ENCODE peak calls at places on chromosomes 13 and 19, in four cellular contexts. C is mucosa of descending colon, O is heart right ventricle, B is right lobe of liver. T is an unnamed sample. For H3K9me3, the result is how much of the 10 kb centered on the place peaks cover.

GRCh38 chr13:30576528-30576927 is 41.2 kb upstream of the USPL1 start:
- ATAC-seq in B (peak), O (no peak), C (peak), T (no peak)

GRCh38 chr13:50026788-50027473 is 11.7 kb downstream of the KCNRG start:
- ATAC-seq in C (peak), B (peak), O (no peak), T (no peak)

GRCh38 chr19:38229585-38230073 is 5.6 kb upstream of the DPF1 start:
- ATAC-seq in B (peak), O (peak), C (peak), T (peak)

GRCh38 chr19:2912306-2912705 is 11.6 kb downstream of the ZNF57 start:
- ATAC-seq in B (no peak), O (no peak), C (no peak), T (no peak)

GRCh38 chr13:49935171-49936084 is 712 bp downstream of the SPRYD7 start:
- ATAC-seq in C (peak), O (peak), B (peak), T (peak)

GRCh38 chr19:1264801-1265610 is 4.1 kb upstream of the CIRBP start:
- ATAC-seq in C (peak), O (peak), B (no peak), T (peak)

GRCh38 chr13:22505489-22505888 is 675.3 kb upstream of the SGCG start:
- ATAC-seq in O (no peak), C (no peak), B (no peak), T (peak)

GRCh38 chr13:99273128-99273527 is 14.9 kb upstream of the GPR18 start:
- ATAC-seq in C (no peak), O (no peak), B (no peak), T (no peak)

GRCh38 chr19:38691938-38692457 is 44.5 kb downstream of the ACTN4 start:
- ATAC-seq in C (peak), O (peak), B (peak), T (peak)

GRCh38 chr19:49071860-49072547 is 495 bp downstream of the KCNA7 start:
- ATAC-seq in O (no peak), C (peak), B (no peak), T (no peak)

GRCh38 chr19:53068199-53068598 is 23.7 kb downstream of the ERVV-2 start:
- ATAC-seq in B (no peak), C (no peak), O (no peak), T (no peak)

GRCh38 chr19:53068834-53069233 is 24.3 kb downstream of the ERVV-2 start:
- ATAC-seq in C (no peak), O (no peak), B (no peak), T (no peak)
- H3K9me3 ChIP-seq in C (half or more), O (under half), B (under half), T (under half)

GRCh38 chr19:58218899-58219298 is 9.8 kb upstream of the ZNF544 start:
- ATAC-seq in B (peak), C (peak), O (no peak), T (no peak)
- TF ChIP-seq CTCF in B (peak), C (no peak), O (peak), T (no peak)

GRCh38 chr19:22503524-22503923 is 81.4 kb upstream of the ZNF98 start:
- ATAC-seq in O (no peak), C (no peak), B (no peak), T (no peak)
- H3K9me3 ChIP-seq in O (under half), C (half or more), B (under half), T (under half)

DNA sequence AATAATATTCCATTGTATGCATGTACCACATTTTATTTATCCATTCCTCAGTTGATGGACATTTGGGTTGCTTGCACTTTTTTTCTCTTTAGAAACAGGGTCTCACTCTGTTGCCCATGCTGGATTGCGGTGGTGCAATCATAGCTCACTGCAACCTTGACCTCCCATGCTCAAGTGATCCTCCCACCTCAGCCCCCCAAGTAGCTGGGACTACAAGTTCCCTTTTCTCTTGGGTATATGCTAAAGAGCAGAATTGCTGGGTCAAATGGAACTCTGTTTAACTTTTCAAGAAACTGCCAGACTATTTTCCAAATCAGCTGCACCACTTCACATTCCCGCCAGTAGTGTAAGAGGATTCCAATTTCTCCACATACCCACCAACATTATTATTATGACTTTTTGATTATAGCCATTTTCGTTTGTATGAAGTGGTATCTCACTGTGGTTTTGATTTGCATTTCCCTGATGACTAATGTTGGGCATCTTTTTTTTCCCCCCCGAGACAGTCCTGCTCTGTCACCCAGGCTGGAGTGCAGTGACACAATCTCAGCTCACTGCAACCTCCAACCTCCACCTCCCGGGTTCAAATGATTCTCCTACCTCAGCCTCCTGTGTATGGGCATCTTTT is 7.6 kb upstream of the IPO5 start:
- ATAC-seq in B (no peak), O (no peak), C (no peak), T (no peak)
- TF ChIP-seq CTCF in B (no peak), O (no peak), C (no peak), T (no peak)

T was measured in gastroesophageal sphincter.